ENCODE peak calls at places on chromosomes 13 and 19, in four cellular contexts. V is colonic mucosa, Y is small intestine, W is psoas muscle. G is an unnamed sample.

GRCh38 chr13:109840201-109840892 is 54.0 kb upstream of the IRS2 start:
- DNase-seq in V (no peak), Y (no peak), W (no peak), G (no peak)

GRCh38 chr13:98279473-98280175 is 102.6 kb upstream of the RNF113B start:
- DNase-seq in V (no peak), Y (no peak), W (no peak), G (peak)

GRCh38 chr19:10499550-10500246 is 3.5 kb downstream of the KEAP1 start:
- DNase-seq in V (no peak), Y (no peak), W (no peak), G (no peak)

GRCh38 chr19:41226053-41226873 is 7.2 kb downstream of the AXL start:
- DNase-seq in V (peak), Y (peak), W (peak), G (no peak)

GRCh38 chr13:105897575-105897974 is 637.9 kb downstream of the EFNB2 start:
- DNase-seq in V (no peak), Y (no peak), W (no peak), G (no peak)

GRCh38 chr13:113758651-113759524 is at the start of gene TMEM255B:
- DNase-seq in V (peak), Y (peak), W (peak), G (no peak)

GRCh38 chr13:61905054-61905453 is 489.4 kb upstream of the PCDH20 start:
- DNase-seq in V (no peak), Y (no peak), W (no peak), G (no peak)

GRCh38 chr13:26465514-26465913 is 92.0 kb upstream of the WASF3 start:
- DNase-seq in V (no peak), Y (no peak), W (no peak), G (no peak)

GRCh38 chr13:110304256-110304655 is 2.7 kb downstream of the COL4A1 start:
- DNase-seq in V (no peak), Y (no peak), W (no peak), G (no peak)

GRCh38 chr19:4199699-4200293 is 17.3 kb downstream of the ANKRD24 start:
- DNase-seq in V (no peak), Y (peak), W (no peak), G (no peak)

GRCh38 chr19:4197228-4197624 is 14.7 kb downstream of the ANKRD24 start:
- DNase-seq in V (no peak), Y (no peak), W (no peak), G (no peak)

GRCh38 chr19:4197625-4198466 is 15.4 kb downstream of the ANKRD24 start:
- DNase-seq in V (no peak), Y (no peak), W (no peak), G (no peak)

GRCh38 chr19:4196587-4197148 is 14.2 kb downstream of the ANKRD24 start:
- DNase-seq in V (no peak), Y (no peak), W (no peak), G (no peak)

GRCh38 chr19:4198467-4199126 is 16.1 kb downstream of the ANKRD24 start:
- DNase-seq in V (no peak), Y (no peak), W (no peak), G (no peak)
- H3K4me3 ChIP-seq in V (no peak), Y (no peak), W (no peak), G (no peak)

GRCh38 chr19:19488041-19488874 is 27.1 kb downstream of the TSSK6 start:
- DNase-seq in V (peak), Y (peak), W (no peak), G (no peak)
- H3K4me3 ChIP-seq in V (no peak), Y (no peak), W (no peak), G (peak)

DNA sequence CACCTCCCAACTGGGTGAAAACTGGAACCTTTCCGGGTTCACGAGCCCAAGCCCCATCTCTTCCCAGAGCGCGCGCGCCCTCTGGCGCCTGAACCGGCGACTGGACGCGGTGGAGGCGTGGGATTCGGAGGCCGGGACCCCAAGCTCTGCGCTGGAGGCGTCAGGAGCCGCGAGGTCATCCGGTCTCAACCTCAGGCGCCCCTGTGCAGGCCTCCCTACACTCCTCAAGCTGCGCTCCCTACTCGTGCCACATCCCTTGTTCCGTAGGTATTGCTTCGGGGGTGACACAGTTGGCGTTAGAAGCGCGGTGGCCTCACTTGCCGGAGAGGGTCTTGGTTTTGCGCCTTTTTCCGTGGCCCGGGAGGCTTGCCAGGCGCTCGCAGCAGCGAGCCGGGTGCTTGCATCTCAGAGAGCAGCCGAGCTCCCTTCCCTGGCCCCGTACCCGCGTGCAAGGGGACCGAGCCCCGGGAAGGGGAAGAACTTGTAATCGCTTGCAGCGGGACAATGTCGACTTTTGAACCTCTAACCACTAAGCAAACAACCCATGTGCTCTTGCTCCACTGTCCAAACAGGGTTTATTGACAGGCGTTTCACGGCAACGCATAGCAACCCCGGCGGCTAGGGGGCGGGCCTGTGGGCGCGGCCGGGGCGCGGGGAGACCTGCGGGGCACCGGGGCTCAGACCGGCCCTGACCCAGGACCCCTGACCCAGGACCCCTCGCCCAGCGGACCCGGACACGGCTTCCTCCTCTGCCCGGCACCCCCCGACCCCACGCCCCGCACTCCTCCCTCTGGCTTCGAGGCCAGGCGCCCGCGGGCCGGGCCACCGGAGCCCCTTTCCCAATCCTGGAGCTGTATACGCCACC is 8.5 kb downstream of the CDX2 start:
- DNase-seq in V (peak), Y (peak), W (peak), G (no peak)
- H3K4me3 ChIP-seq in V (peak), Y (peak), W (peak), G (peak)

GRCh38 chr19:17953316-17953801 is 13.5 kb upstream of the KCNN1 start:
- DNase-seq in V (no peak), Y (no peak), W (no peak), G (no peak)
- H3K4me3 ChIP-seq in V (no peak), Y (no peak), W (no peak), G (no peak)

DNA sequence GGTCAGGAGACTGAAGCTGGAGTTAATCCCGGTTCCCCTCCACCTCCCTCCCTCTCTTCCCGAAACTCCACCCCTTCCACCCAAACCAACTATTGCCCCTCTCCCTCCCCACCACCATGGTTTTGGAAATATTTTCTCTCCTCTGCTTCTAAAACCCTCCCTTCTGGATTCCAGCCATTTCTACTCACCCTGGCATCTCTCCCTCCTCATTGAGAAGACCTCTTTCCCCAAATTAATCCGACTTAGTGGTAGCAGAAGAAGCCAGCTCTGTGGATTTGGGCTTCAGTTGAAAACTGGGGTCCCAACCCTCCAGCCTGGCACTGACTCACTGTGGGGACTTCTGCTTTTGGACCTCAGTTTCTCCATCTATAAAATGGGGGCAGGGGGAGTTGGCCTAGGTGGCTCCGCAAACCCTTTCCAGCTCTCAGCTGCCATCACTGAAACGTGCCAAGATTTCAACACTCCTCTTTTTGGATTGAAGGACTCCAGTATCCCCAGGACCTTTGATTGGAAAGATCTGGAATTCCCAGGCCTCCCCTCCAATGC is 1.6 kb downstream of the GPR4 start:
- DNase-seq in V (no peak), Y (no peak), W (no peak), G (no peak)
- H3K4me3 ChIP-seq in V (no peak), Y (no peak), W (peak), G (no peak)

GRCh38 chr19:52687658-52688057 is 47.2 kb downstream of the ZNF611 start:
- DNase-seq in V (no peak), Y (no peak), W (no peak), G (no peak)
- H3K4me3 ChIP-seq in V (no peak), Y (no peak), W (no peak), G (no peak)

G was measured in Jurkat, Clone E6-1.